ENCODE peak calls at places on chromosomes 5 and 9, in nine cellular contexts. Q is GF-D8; S is astrocyte of the spinal cord; E is cardiac muscle cell; U is Calu3; N is ACHN; R is stimulated activated CD4-positive, alpha-beta T cell treated with anti-CD3 and anti-CD28 coated beads, Interleukin-15, amount 100 ng/mL, for 1 hour; J is activated T-cell treated with anti-CD3 and anti-CD28 coated beads for 1 hour; P is fibroblast of lung. C is an unnamed sample.

GRCh38 chr5:151084363-151084762 is 3.5 kb upstream of the TNIP1 start:
- DNase-seq in Q (no peak), S (peak; percentile 6), E (no peak), U (no peak), N (no peak), R (no peak), J (no peak), P (no peak), C (no peak)

GRCh38 chr5:150286820-150287219 is 2.8 kb downstream of the CAMK2A start:
- DNase-seq in Q (no peak), S (no peak), E (peak; percentile 66), U (peak; percentile 79), N (no peak), R (no peak), J (no peak), P (no peak), C (no peak)

GRCh38 chr5:56984445-56984844 is 32.5 kb upstream of the MIER3 start:
- DNase-seq in Q (no peak), S (no peak), E (no peak), U (no peak), N (peak; percentile 46), R (no peak), J (no peak), P (peak; percentile 4), C (no peak)

GRCh38 chr5:1208743-1209551 is 7.6 kb downstream of the SLC6A19 start:
- DNase-seq in Q (no peak), S (no peak), E (peak; percentile 52), U (peak; percentile 74), N (peak; percentile 64), R (no peak), J (no peak), P (peak; percentile 2), C (no peak)

GRCh38 chr5:74304536-74304935 is 336.0 kb downstream of the ENC1 start:
- DNase-seq in Q (no peak), S (no peak), E (no peak), U (no peak), N (no peak), R (no peak), J (no peak), P (no peak), C (no peak)

GRCh38 chr5:41181691-41182564 is 31.4 kb downstream of the C6 start:
- DNase-seq in Q (no peak), S (no peak), E (peak; percentile 42), U (no peak), N (no peak), R (no peak), J (no peak), P (no peak), C (no peak)

GRCh38 chr9:109017061-109017460 is 3.8 kb upstream of the CTNNAL1 start:
- DNase-seq in Q (no peak), S (peak; percentile 23), E (no peak), U (no peak), N (no peak), R (no peak), J (no peak), P (peak; percentile 11), C (no peak)

GRCh38 chr9:31251386-31251785 is 1133.1 kb upstream of the ACO1 start:
- DNase-seq in Q (no peak), S (no peak), E (no peak), U (no peak), N (no peak), R (no peak), J (no peak), P (no peak), C (no peak)

GRCh38 chr5:10708189-10708944 is 52.7 kb downstream of the DAP start:
- DNase-seq in Q (no peak), S (no peak), E (no peak), U (no peak), N (no peak), R (no peak), J (no peak), P (no peak), C (no peak)

GRCh38 chr9:35920004-35920658 is 10.8 kb downstream of the SPAAR start:
- DNase-seq in Q (peak; percentile 47), S (no peak), E (no peak), U (no peak), N (no peak), R (no peak), J (no peak), P (peak; percentile 41), C (no peak)

GRCh38 chr9:33044162-33044673 is 19.1 kb downstream of the DNAJA1 start:
- DNase-seq in Q (no peak), S (peak; percentile 95), E (peak; percentile 81), U (peak; percentile 69), N (peak; percentile 84), R (peak; percentile 18), J (peak; percentile 27), P (peak; percentile 95), C (peak; percentile 30)

C was measured in activated CD4-positive, CD25-positive, alpha-beta regulatory T cell treated with anti-CD3 and anti-CD28 coated beads, Interleukin-2, amount 50 U/mL, for 16 hours.